ENCODE peak calls at places on chromosomes 11 and 22, in eight cellular contexts. One of them, this sample, is unnamed.

GRCh38 chr11:36008576-36008975 is 64.7 kb downstream of the LDLRAD3 start:
- DNase-seq in AG09309: no peak
- DNase-seq in LoVo: no peak
- DNase-seq in T1000: no peak
- DNase-seq in body of pancreas: no peak
- DNase-seq in Daoy: no peak
- DNase-seq in fibroblast of pulmonary artery: peak; percentile 47
- DNase-seq in activated CD8-positive, alpha-beta memory T cell treated with anti-CD3 and anti-CD28 coated beads, Interleukin-2, amount 50 U/mL, for 48 hours: no peak
- DNase-seq in this sample: no peak

GRCh38 chr11:8937659-8938058 is 4.9 kb upstream of the C11orf16 start:
- DNase-seq in AG09309: no peak
- DNase-seq in Daoy: no peak
- DNase-seq in body of pancreas: no peak
- DNase-seq in fibroblast of pulmonary artery: no peak
- DNase-seq in LoVo: no peak
- DNase-seq in activated CD8-positive, alpha-beta memory T cell treated with anti-CD3 and anti-CD28 coated beads, Interleukin-2, amount 50 U/mL, for 48 hours: no peak
- DNase-seq in T1000: no peak
- DNase-seq in this sample: no peak

GRCh38 chr11:13013054-13013488 is 4.0 kb downstream of the RASSF10 start:
- DNase-seq in T1000: no peak
- DNase-seq in LoVo: no peak
- DNase-seq in AG09309: no peak
- DNase-seq in Daoy: no peak
- DNase-seq in body of pancreas: no peak
- DNase-seq in fibroblast of pulmonary artery: no peak
- DNase-seq in activated CD8-positive, alpha-beta memory T cell treated with anti-CD3 and anti-CD28 coated beads, Interleukin-2, amount 50 U/mL, for 48 hours: no peak
- DNase-seq in this sample: no peak

GRCh38 chr11:102287963-102288744 is 29.1 kb upstream of the BIRC3 start:
- DNase-seq in activated CD8-positive, alpha-beta memory T cell treated with anti-CD3 and anti-CD28 coated beads, Interleukin-2, amount 50 U/mL, for 48 hours: no peak
- DNase-seq in T1000: no peak
- DNase-seq in LoVo: peak; percentile 87
- DNase-seq in fibroblast of pulmonary artery: peak; percentile 87
- DNase-seq in AG09309: peak; percentile 41
- DNase-seq in Daoy: peak; percentile 60
- DNase-seq in body of pancreas: peak; percentile 35
- DNase-seq in this sample: no peak

GRCh38 chr11:11036185-11037161 is 178.6 kb upstream of the ZBED5 start:
- DNase-seq in fibroblast of pulmonary artery: peak; percentile 72
- DNase-seq in Daoy: peak; percentile 53
- DNase-seq in T1000: no peak
- DNase-seq in AG09309: peak; percentile 40
- DNase-seq in body of pancreas: peak; percentile 46
- DNase-seq in LoVo: peak; percentile 57
- DNase-seq in activated CD8-positive, alpha-beta memory T cell treated with anti-CD3 and anti-CD28 coated beads, Interleukin-2, amount 50 U/mL, for 48 hours: no peak
- DNase-seq in this sample: no peak

GRCh38 chr11:123421589-123421988 is 8.5 kb upstream of the GRAMD1B start:
- DNase-seq in Daoy: no peak
- DNase-seq in body of pancreas: no peak
- DNase-seq in AG09309: no peak
- DNase-seq in fibroblast of pulmonary artery: no peak
- DNase-seq in T1000: no peak
- DNase-seq in activated CD8-positive, alpha-beta memory T cell treated with anti-CD3 and anti-CD28 coated beads, Interleukin-2, amount 50 U/mL, for 48 hours: no peak
- DNase-seq in LoVo: no peak
- DNase-seq in this sample: no peak

GRCh38 chr11:85827768-85828639 is 17.1 kb upstream of the SYTL2 start:
- DNase-seq in T1000: peak; percentile 15
- DNase-seq in Daoy: peak; percentile 50
- DNase-seq in fibroblast of pulmonary artery: peak; percentile 75
- DNase-seq in activated CD8-positive, alpha-beta memory T cell treated with anti-CD3 and anti-CD28 coated beads, Interleukin-2, amount 50 U/mL, for 48 hours: no peak
- DNase-seq in body of pancreas: no peak
- DNase-seq in LoVo: peak; percentile 89
- DNase-seq in AG09309: peak; percentile 91
- DNase-seq in this sample: no peak

GRCh38 chr11:77071671-77072605 is 5.2 kb downstream of the CAPN5 start:
- DNase-seq in Daoy: no peak
- DNase-seq in fibroblast of pulmonary artery: no peak
- DNase-seq in AG09309: no peak
- DNase-seq in T1000: no peak
- DNase-seq in body of pancreas: no peak
- DNase-seq in LoVo: no peak
- DNase-seq in activated CD8-positive, alpha-beta memory T cell treated with anti-CD3 and anti-CD28 coated beads, Interleukin-2, amount 50 U/mL, for 48 hours: peak; percentile 49
- DNase-seq in this sample: no peak

GRCh38 chr22:27194096-27194748 is 536.8 kb downstream of the MIAT start:
- DNase-seq in T1000: no peak
- DNase-seq in Daoy: no peak
- DNase-seq in LoVo: peak; percentile 17
- DNase-seq in activated CD8-positive, alpha-beta memory T cell treated with anti-CD3 and anti-CD28 coated beads, Interleukin-2, amount 50 U/mL, for 48 hours: no peak
- DNase-seq in fibroblast of pulmonary artery: no peak
- DNase-seq in body of pancreas: no peak
- DNase-seq in AG09309: no peak
- DNase-seq in this sample: no peak